ENCODE peak calls at places on chromosomes 12 and 14, in eight cellular contexts. V is NCI-H2081; Z is foreskin fibroblast; G is amygdala; P is A673; R is naive B cell; S is RWPE1; N is stimulated activated CD8-positive, alpha-beta memory T cell treated with anti-CD3 and anti-CD28 coated beads, Interleukin-4, amount 100 ng/mL, for 1 hour. C is an unnamed sample.

GRCh38 chr14:59342516-59343484 is 122.4 kb downstream of the GPR135 start:
- DNase-seq in V (no peak), Z (no peak), G (no peak), P (no peak), R (no peak), N (no peak), S (no peak), C (no peak)

GRCh38 chr12:80627773-80628172 is 79.7 kb upstream of the MYF6 start:
- DNase-seq in G (no peak), S (no peak), Z (peak; percentile 76), R (no peak), V (no peak), N (no peak), P (peak; percentile 12), C (no peak)

GRCh38 chr12:89353823-89354629 is 1.7 kb upstream of the DUSP6 start:
- DNase-seq in R (peak; percentile 63), N (peak; percentile 21), Z (peak; percentile 76), S (peak; percentile 83), G (no peak), P (peak; percentile 93), V (peak; percentile 71), C (no peak)

GRCh38 chr14:89813485-89814080 is 140.9 kb downstream of the EFCAB11 start:
- DNase-seq in Z (peak; percentile 34), V (no peak), S (peak; percentile 7), P (no peak), N (no peak), G (no peak), R (no peak), C (no peak)

GRCh38 chr14:37819155-37820015 is 224.0 kb downstream of the TTC6 start:
- DNase-seq in S (peak; percentile 17), R (no peak), P (no peak), V (no peak), G (no peak), Z (peak; percentile 14), N (no peak), C (no peak)

GRCh38 chr12:93813181-93813580 is 136.0 kb downstream of the CRADD start:
- DNase-seq in Z (no peak), V (no peak), R (no peak), G (no peak), P (no peak), S (no peak), N (no peak), C (no peak)

GRCh38 chr14:61553730-61554641 is 141.3 kb upstream of the HIF1A start:
- DNase-seq in P (no peak), Z (peak; percentile 99), V (no peak), N (no peak), R (no peak), S (peak; percentile 87), G (no peak), C (no peak)

GRCh38 chr14:32075636-32076277 is 1.3 kb upstream of the ARHGAP5 start:
- DNase-seq in G (no peak), P (peak; percentile 12), Z (peak; percentile 6), R (no peak), V (peak; percentile 36), N (peak; percentile 29), S (peak; percentile 50), C (no peak)

GRCh38 chr12:58629376-58629775 is 290.9 kb downstream of the LRIG3 start:
- DNase-seq in P (no peak), G (no peak), Z (peak; percentile 38), V (no peak), N (no peak), S (no peak), R (no peak), C (no peak)

GRCh38 chr14:55098561-55098898 is 30.5 kb upstream of the LGALS3 start:
- DNase-seq in V (no peak), S (no peak), N (no peak), R (no peak), P (no peak), Z (no peak), G (no peak), C (no peak)

GRCh38 chr12:123058980-123059379 is 78.5 kb downstream of the ARL6IP4 start:
- DNase-seq in N (no peak), Z (peak; percentile 91), R (no peak), V (no peak), P (no peak), G (no peak), S (no peak), C (no peak)

GRCh38 chr14:93708800-93709199 is 79.5 kb downstream of the PRIMA1 start:
- DNase-seq in N (no peak), G (no peak), S (no peak), R (no peak), Z (no peak), P (no peak), V (no peak), C (no peak)

GRCh38 chr12:119302334-119303132 is 32.0 kb upstream of the CCDC60 start:
- DNase-seq in P (peak; percentile 19), G (no peak), Z (no peak), V (no peak), N (no peak), S (no peak), R (no peak), C (peak; percentile 26)

GRCh38 chr12:122133192-122133950 is 40.6 kb downstream of the IL31 start:
- DNase-seq in S (no peak), Z (no peak), V (no peak), N (no peak), G (no peak), P (no peak), R (no peak), C (no peak)

GRCh38 chr12:1453801-1454200 is 140.6 kb downstream of the FBXL14 start:
- DNase-seq in R (no peak), S (no peak), N (no peak), Z (no peak), P (no peak), G (no peak), V (no peak), C (no peak)

GRCh38 chr12:98594050-98594853 is 766 bp downstream of the SLC25A3 start:
- DNase-seq in R (no peak), Z (no peak), G (no peak), N (peak; percentile 3), V (peak; percentile 17), P (peak; percentile 40), S (no peak), C (peak; percentile 49)

GRCh38 chr12:89682284-89682683 is 26.4 kb downstream of the ATP2B1 start:
- DNase-seq in N (no peak), V (no peak), R (no peak), S (no peak), G (no peak), Z (no peak), P (no peak), C (no peak)

GRCh38 chr14:103657466-103657865 is 28.5 kb downstream of the KLC1 start:
- DNase-seq in R (no peak), P (no peak), G (peak; percentile 16), N (no peak), V (no peak), Z (peak; percentile 82), S (no peak), C (no peak)

GRCh38 chr12:131833896-131834641 is 5.9 kb downstream of the MMP17 start:
- DNase-seq in V (no peak), G (peak; percentile 75), Z (peak; percentile 20), R (no peak), N (no peak), S (no peak), P (peak; percentile 66), C (no peak)

GRCh38 chr12:55822228-55822627 is 4.4 kb downstream of the ORMDL2 start:
- DNase-seq in Z (no peak), P (no peak), G (no peak), V (peak; percentile 39), R (no peak), S (peak; percentile 37), N (no peak), C (no peak)

GRCh38 chr12:82723093-82723492 is 36.4 kb downstream of the TMTC2 start:
- DNase-seq in R (no peak), N (no peak), V (no peak), P (no peak), Z (no peak), S (no peak), G (no peak), C (no peak)

GRCh38 chr12:2959194-2959507 is at the start of gene TEAD4:
- DNase-seq in R (no peak), Z (peak; percentile 77), N (no peak), G (no peak), S (peak; percentile 89), P (peak; percentile 87), V (peak; percentile 62), C (no peak)

GRCh38 chr12:26195641-26196423 is 459 bp downstream of the SSPN start:
- DNase-seq in P (peak; percentile 53), S (no peak), Z (peak; percentile 26), N (no peak), V (no peak), G (peak; percentile 68), R (peak; percentile 20), C (peak; percentile 78)

GRCh38 chr12:32801269-32802019 is 45.7 kb upstream of the YARS2 start:
- DNase-seq in R (no peak), V (peak; percentile 6), P (no peak), S (no peak), G (no peak), Z (no peak), N (no peak), C (no peak)

GRCh38 chr12:69052613-69053408 is 119.8 kb upstream of the CPM start:
- DNase-seq in N (no peak), Z (peak; percentile 89), G (no peak), V (no peak), R (no peak), P (peak; percentile 30), S (peak; percentile 63), C (no peak)

GRCh38 chr12:62866451-62867082 is 68.4 kb downstream of the PPM1H start:
- DNase-seq in S (peak; percentile 25), P (no peak), V (no peak), N (no peak), R (no peak), G (no peak), Z (peak; percentile 48), C (no peak)

GRCh38 chr14:73058224-73058922 is at the start of gene RBM25:
- DNase-seq in S (peak; percentile 95), Z (peak; percentile 98), R (peak; percentile 97), P (peak; percentile 99), V (peak; percentile 99), G (peak; percentile 95), N (peak; percentile 88), C (peak; percentile 100)

GRCh38 chr14:64501326-64502171 is 2.1 kb downstream of the ZBTB25 start:
- DNase-seq in P (no peak), S (no peak), N (no peak), G (no peak), V (peak; percentile 47), Z (peak; percentile 44), R (no peak), C (no peak)

C was measured in hippocampal formation.